ENCODE peak calls at places on chromosome 6, in nine cellular contexts. One of them, this sample, is unnamed.

GRCh38 chr6:39003072-39003471 is 45.5 kb upstream of the GLP1R start:
- DNase-seq in CD8-positive, alpha-beta T cell: no peak
- DNase-seq in B cell: no peak
- DNase-seq in heart left ventricle: no peak
- DNase-seq in lower leg skin: no peak
- DNase-seq in CD4-positive, alpha-beta T cell: no peak
- DNase-seq in GM20000: no peak
- DNase-seq in progenitor cell of endocrine pancreas: no peak
- DNase-seq in WERI-Rb-1: peak
- DNase-seq in this sample: no peak

GRCh38 chr6:139569561-139569960 is 195.1 kb upstream of the CITED2 start:
- DNase-seq in CD8-positive, alpha-beta T cell: no peak
- DNase-seq in B cell: no peak
- DNase-seq in heart left ventricle: no peak
- DNase-seq in lower leg skin: no peak
- DNase-seq in CD4-positive, alpha-beta T cell: no peak
- DNase-seq in GM20000: no peak
- DNase-seq in progenitor cell of endocrine pancreas: no peak
- DNase-seq in WERI-Rb-1: no peak
- DNase-seq in this sample: no peak

GRCh38 chr6:167546611-167547327 is 221.9 kb downstream of the TTLL2 start:
- DNase-seq in CD8-positive, alpha-beta T cell: no peak
- DNase-seq in B cell: no peak
- DNase-seq in heart left ventricle: no peak
- DNase-seq in lower leg skin: no peak
- DNase-seq in CD4-positive, alpha-beta T cell: no peak
- DNase-seq in GM20000: no peak
- DNase-seq in progenitor cell of endocrine pancreas: no peak
- DNase-seq in WERI-Rb-1: no peak
- DNase-seq in this sample: no peak

GRCh38 chr6:125346926-125347563 is 45.3 kb upstream of the HDDC2 start:
- DNase-seq in CD8-positive, alpha-beta T cell: no peak
- DNase-seq in B cell: peak
- DNase-seq in heart left ventricle: no peak
- DNase-seq in lower leg skin: no peak
- DNase-seq in CD4-positive, alpha-beta T cell: no peak
- DNase-seq in GM20000: peak
- DNase-seq in progenitor cell of endocrine pancreas: no peak
- DNase-seq in WERI-Rb-1: no peak
- DNase-seq in this sample: no peak

GRCh38 chr6:20789162-20789561 is 254.9 kb downstream of the CDKAL1 start:
- DNase-seq in CD8-positive, alpha-beta T cell: no peak
- DNase-seq in B cell: peak
- DNase-seq in heart left ventricle: no peak
- DNase-seq in lower leg skin: no peak
- DNase-seq in CD4-positive, alpha-beta T cell: no peak
- DNase-seq in GM20000: no peak
- DNase-seq in progenitor cell of endocrine pancreas: no peak
- DNase-seq in WERI-Rb-1: no peak
- DNase-seq in this sample: no peak

GRCh38 chr6:37679539-37680476 is 17.9 kb downstream of the MDGA1 start:
- DNase-seq in CD8-positive, alpha-beta T cell: no peak
- DNase-seq in B cell: peak
- DNase-seq in heart left ventricle: no peak
- DNase-seq in lower leg skin: no peak
- DNase-seq in CD4-positive, alpha-beta T cell: no peak
- DNase-seq in GM20000: peak
- DNase-seq in progenitor cell of endocrine pancreas: no peak
- DNase-seq in WERI-Rb-1: no peak
- DNase-seq in this sample: no peak

GRCh38 chr6:22656696-22657340 is 87.5 kb downstream of the HDGFL1 start:
- DNase-seq in CD8-positive, alpha-beta T cell: no peak
- DNase-seq in B cell: no peak
- DNase-seq in heart left ventricle: no peak
- DNase-seq in lower leg skin: no peak
- DNase-seq in CD4-positive, alpha-beta T cell: no peak
- DNase-seq in GM20000: no peak
- DNase-seq in progenitor cell of endocrine pancreas: no peak
- DNase-seq in WERI-Rb-1: no peak
- DNase-seq in this sample: no peak

GRCh38 chr6:134114489-134114888 is 62.1 kb upstream of the SLC2A12 start:
- DNase-seq in CD8-positive, alpha-beta T cell: no peak
- DNase-seq in B cell: no peak
- DNase-seq in heart left ventricle: no peak
- DNase-seq in lower leg skin: no peak
- DNase-seq in CD4-positive, alpha-beta T cell: no peak
- DNase-seq in GM20000: no peak
- DNase-seq in progenitor cell of endocrine pancreas: no peak
- DNase-seq in WERI-Rb-1: no peak
- DNase-seq in this sample: no peak

GRCh38 chr6:26494117-26494516 is 6.0 kb upstream of the BTN1A1 start:
- DNase-seq in CD8-positive, alpha-beta T cell: no peak
- DNase-seq in B cell: no peak
- DNase-seq in heart left ventricle: no peak
- DNase-seq in lower leg skin: no peak
- DNase-seq in CD4-positive, alpha-beta T cell: no peak
- DNase-seq in GM20000: no peak
- DNase-seq in progenitor cell of endocrine pancreas: no peak
- DNase-seq in WERI-Rb-1: no peak
- DNase-seq in this sample: no peak

GRCh38 chr6:28311139-28311823 is 24.7 kb downstream of the ZSCAN31 start:
- DNase-seq in CD8-positive, alpha-beta T cell: no peak
- DNase-seq in B cell: no peak
- DNase-seq in heart left ventricle: no peak
- DNase-seq in lower leg skin: no peak
- DNase-seq in CD4-positive, alpha-beta T cell: no peak
- DNase-seq in GM20000: no peak
- DNase-seq in progenitor cell of endocrine pancreas: no peak
- DNase-seq in WERI-Rb-1: peak
- DNase-seq in this sample: no peak

GRCh38 chr6:48979806-48980205 is 483.2 kb downstream of the MMUT start:
- DNase-seq in CD8-positive, alpha-beta T cell: no peak
- DNase-seq in B cell: no peak
- DNase-seq in heart left ventricle: no peak
- DNase-seq in lower leg skin: no peak
- DNase-seq in CD4-positive, alpha-beta T cell: no peak
- DNase-seq in GM20000: no peak
- DNase-seq in progenitor cell of endocrine pancreas: no peak
- DNase-seq in WERI-Rb-1: no peak
- DNase-seq in this sample: no peak

GRCh38 chr6:36116480-36116879 is 13.8 kb upstream of the MAPK13 start:
- DNase-seq in CD8-positive, alpha-beta T cell: no peak
- DNase-seq in B cell: no peak
- DNase-seq in heart left ventricle: no peak
- DNase-seq in lower leg skin: no peak
- DNase-seq in CD4-positive, alpha-beta T cell: no peak
- DNase-seq in GM20000: no peak
- DNase-seq in progenitor cell of endocrine pancreas: no peak
- DNase-seq in WERI-Rb-1: peak
- DNase-seq in this sample: no peak

GRCh38 chr6:16239090-16239797 is 857 bp downstream of the GMPR start:
- DNase-seq in CD8-positive, alpha-beta T cell: no peak
- DNase-seq in B cell: peak
- DNase-seq in heart left ventricle: peak
- DNase-seq in lower leg skin: no peak
- DNase-seq in CD4-positive, alpha-beta T cell: no peak
- DNase-seq in GM20000: peak
- DNase-seq in progenitor cell of endocrine pancreas: no peak
- DNase-seq in WERI-Rb-1: peak
- DNase-seq in this sample: peak

GRCh38 chr6:12637960-12638641 is 78.5 kb upstream of the PHACTR1 start:
- DNase-seq in CD8-positive, alpha-beta T cell: no peak
- DNase-seq in B cell: peak
- DNase-seq in heart left ventricle: no peak
- DNase-seq in lower leg skin: no peak
- DNase-seq in CD4-positive, alpha-beta T cell: no peak
- DNase-seq in GM20000: peak
- DNase-seq in progenitor cell of endocrine pancreas: peak
- DNase-seq in WERI-Rb-1: peak
- DNase-seq in this sample: no peak

GRCh38 chr6:170258395-170258794 is 32.5 kb downstream of the DLL1 start:
- DNase-seq in CD8-positive, alpha-beta T cell: no peak
- DNase-seq in B cell: no peak
- DNase-seq in heart left ventricle: no peak
- DNase-seq in lower leg skin: no peak
- DNase-seq in CD4-positive, alpha-beta T cell: no peak
- DNase-seq in GM20000: no peak
- DNase-seq in progenitor cell of endocrine pancreas: no peak
- DNase-seq in WERI-Rb-1: no peak
- DNase-seq in this sample: no peak

GRCh38 chr6:170261643-170262480 is 29.0 kb downstream of the DLL1 start:
- DNase-seq in CD8-positive, alpha-beta T cell: no peak
- DNase-seq in B cell: no peak
- DNase-seq in heart left ventricle: no peak
- DNase-seq in lower leg skin: no peak
- DNase-seq in CD4-positive, alpha-beta T cell: no peak
- DNase-seq in GM20000: no peak
- DNase-seq in progenitor cell of endocrine pancreas: no peak
- DNase-seq in WERI-Rb-1: no peak
- DNase-seq in this sample: no peak

GRCh38 chr6:170262481-170263088 is 28.3 kb downstream of the DLL1 start:
- DNase-seq in CD8-positive, alpha-beta T cell: no peak
- DNase-seq in B cell: no peak
- DNase-seq in heart left ventricle: no peak
- DNase-seq in lower leg skin: no peak
- DNase-seq in CD4-positive, alpha-beta T cell: no peak
- DNase-seq in GM20000: no peak
- DNase-seq in progenitor cell of endocrine pancreas: no peak
- DNase-seq in WERI-Rb-1: no peak
- DNase-seq in this sample: no peak

GRCh38 chr6:170259301-170259700 is 31.6 kb downstream of the DLL1 start:
- DNase-seq in CD8-positive, alpha-beta T cell: no peak
- DNase-seq in B cell: no peak
- DNase-seq in heart left ventricle: no peak
- DNase-seq in lower leg skin: no peak
- DNase-seq in CD4-positive, alpha-beta T cell: no peak
- DNase-seq in GM20000: no peak
- DNase-seq in progenitor cell of endocrine pancreas: no peak
- DNase-seq in WERI-Rb-1: no peak
- DNase-seq in this sample: no peak

DNA sequence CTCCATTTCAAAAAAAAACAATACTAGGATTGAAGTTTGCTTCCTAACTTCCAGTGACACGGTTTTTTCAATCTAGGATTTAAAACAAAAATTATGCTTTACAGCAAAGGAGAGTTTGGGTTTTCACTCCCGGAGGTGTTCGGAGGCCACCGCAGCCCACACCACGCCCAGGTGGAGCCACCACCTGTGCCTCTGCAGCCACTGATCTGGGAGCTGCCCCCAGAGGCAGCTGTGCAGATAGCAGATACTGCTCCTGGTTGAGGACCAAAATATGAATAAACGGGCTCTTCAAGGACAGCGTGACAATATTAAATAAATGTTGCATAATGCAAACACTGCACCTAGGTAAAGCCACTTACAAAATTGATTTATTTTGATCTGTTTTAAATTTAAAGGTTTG is 30.2 kb downstream of the DLL1 start:
- DNase-seq in CD8-positive, alpha-beta T cell: no peak
- DNase-seq in B cell: no peak
- DNase-seq in heart left ventricle: no peak
- DNase-seq in lower leg skin: no peak
- DNase-seq in CD4-positive, alpha-beta T cell: no peak
- DNase-seq in GM20000: no peak
- DNase-seq in progenitor cell of endocrine pancreas: no peak
- DNase-seq in WERI-Rb-1: no peak
- DNase-seq in this sample: no peak
- TF ChIP-seq CTCF in CD8-positive, alpha-beta T cell: no peak
- TF ChIP-seq CTCF in B cell: no peak
- TF ChIP-seq CTCF in heart left ventricle: no peak
- TF ChIP-seq CTCF in lower leg skin: no peak
- TF ChIP-seq CTCF in CD4-positive, alpha-beta T cell: no peak
- TF ChIP-seq CTCF in GM20000: no peak
- TF ChIP-seq CTCF in progenitor cell of endocrine pancreas: peak
- TF ChIP-seq CTCF in WERI-Rb-1: peak
- TF ChIP-seq CTCF in this sample: no peak

GRCh38 chr6:3796396-3796795 is 44.9 kb upstream of the PXDC1 start:
- DNase-seq in CD8-positive, alpha-beta T cell: no peak
- DNase-seq in B cell: no peak
- DNase-seq in heart left ventricle: no peak
- DNase-seq in lower leg skin: no peak
- DNase-seq in CD4-positive, alpha-beta T cell: no peak
- DNase-seq in GM20000: no peak
- DNase-seq in progenitor cell of endocrine pancreas: no peak
- DNase-seq in WERI-Rb-1: no peak
- DNase-seq in this sample: no peak
- TF ChIP-seq CTCF in CD8-positive, alpha-beta T cell: no peak
- TF ChIP-seq CTCF in B cell: no peak
- TF ChIP-seq CTCF in heart left ventricle: no peak
- TF ChIP-seq CTCF in lower leg skin: no peak
- TF ChIP-seq CTCF in CD4-positive, alpha-beta T cell: no peak
- TF ChIP-seq CTCF in GM20000: no peak
- TF ChIP-seq CTCF in progenitor cell of endocrine pancreas: no peak
- TF ChIP-seq CTCF in WERI-Rb-1: no peak
- TF ChIP-seq CTCF in this sample: no peak

DNA sequence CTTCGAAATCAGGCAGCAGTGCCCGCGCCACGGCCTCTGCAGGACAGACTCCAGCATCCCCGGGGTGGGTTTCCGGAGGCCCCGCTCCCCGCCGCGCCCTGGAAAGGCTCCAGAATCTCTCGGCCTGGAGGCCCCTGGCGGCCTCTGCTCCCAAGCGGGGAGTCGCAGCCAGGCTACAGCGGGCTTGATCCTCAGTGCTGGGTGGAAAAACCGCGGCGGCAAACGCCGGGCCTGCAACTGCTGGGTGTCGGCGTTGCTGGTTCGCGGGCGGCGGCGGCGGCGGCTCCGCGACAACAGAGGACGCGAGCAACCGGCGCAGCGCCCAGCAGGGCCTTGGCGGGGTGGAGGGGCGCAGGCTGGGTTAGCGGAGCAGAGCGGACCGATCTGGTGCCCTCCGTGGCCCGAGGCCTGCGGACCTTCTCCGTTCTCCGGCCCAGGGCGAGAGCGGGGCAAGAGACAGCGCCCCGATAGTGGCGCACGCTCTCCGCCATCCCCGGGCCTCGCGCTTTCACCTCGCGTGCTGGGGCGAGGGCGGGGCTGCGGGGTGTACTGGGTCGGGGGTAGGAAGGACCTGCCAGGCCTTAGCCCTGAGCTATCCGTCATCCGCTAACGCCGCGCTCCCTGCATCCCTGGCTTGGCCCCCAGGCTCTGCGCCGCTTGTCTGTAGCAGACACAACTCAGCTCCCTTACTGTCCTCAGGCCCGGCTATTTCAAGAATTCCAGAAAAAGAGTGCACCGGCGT is 3.4 kb upstream of the ZNF292 start:
- DNase-seq in CD8-positive, alpha-beta T cell: peak
- DNase-seq in B cell: peak
- DNase-seq in heart left ventricle: peak
- DNase-seq in lower leg skin: peak
- DNase-seq in CD4-positive, alpha-beta T cell: peak
- DNase-seq in GM20000: peak
- DNase-seq in progenitor cell of endocrine pancreas: peak
- DNase-seq in WERI-Rb-1: peak
- DNase-seq in this sample: peak
- TF ChIP-seq CTCF in CD8-positive, alpha-beta T cell: no peak
- TF ChIP-seq CTCF in B cell: no peak
- TF ChIP-seq CTCF in heart left ventricle: peak
- TF ChIP-seq CTCF in lower leg skin: no peak
- TF ChIP-seq CTCF in CD4-positive, alpha-beta T cell: no peak
- TF ChIP-seq CTCF in GM20000: no peak
- TF ChIP-seq CTCF in progenitor cell of endocrine pancreas: no peak
- TF ChIP-seq CTCF in WERI-Rb-1: no peak
- TF ChIP-seq CTCF in this sample: no peak

GRCh38 chr6:170062209-170062903 is 228.5 kb downstream of the DLL1 start:
- DNase-seq in CD8-positive, alpha-beta T cell: no peak
- DNase-seq in B cell: no peak
- DNase-seq in heart left ventricle: no peak
- DNase-seq in lower leg skin: no peak
- DNase-seq in CD4-positive, alpha-beta T cell: no peak
- DNase-seq in GM20000: no peak
- DNase-seq in progenitor cell of endocrine pancreas: no peak
- DNase-seq in WERI-Rb-1: peak
- DNase-seq in this sample: no peak
- TF ChIP-seq CTCF in CD8-positive, alpha-beta T cell: no peak
- TF ChIP-seq CTCF in B cell: no peak
- TF ChIP-seq CTCF in heart left ventricle: no peak
- TF ChIP-seq CTCF in lower leg skin: no peak
- TF ChIP-seq CTCF in CD4-positive, alpha-beta T cell: no peak
- TF ChIP-seq CTCF in GM20000: no peak
- TF ChIP-seq CTCF in progenitor cell of endocrine pancreas: no peak
- TF ChIP-seq CTCF in WERI-Rb-1: no peak
- TF ChIP-seq CTCF in this sample: no peak